ENCODE peak calls at places on chromosome 4, in four cellular contexts. S, U, X and I are unnamed samples. For H3K27me3, the result is how much of the 10 kb centered on the place peaks cover.

GRCh38 chr4:67634741-67635140 is 66.2 kb downstream of the UBA6 start:
- DNase-seq in U (no peak), S (no peak), X (no peak), I (no peak)

GRCh38 chr4:134202557-134202956 is 968 bp upstream of the PABPC4L start:
- DNase-seq in X (no peak), U (no peak), S (no peak), I (peak)

GRCh38 chr4:68373513-68373912 is 23.6 kb upstream of the YTHDC1 start:
- DNase-seq in S (peak), U (peak), X (peak), I (peak)

GRCh38 chr4:32686123-32686522 is 1966.0 kb downstream of the PCDH7 start:
- DNase-seq in X (no peak), S (no peak), U (no peak), I (no peak)

GRCh38 chr4:58553679-58554078 is 1443.5 kb upstream of the IGFBP7 start:
- DNase-seq in X (no peak), S (no peak), U (no peak), I (peak)

GRCh38 chr4:175034986-175035705 is 117.0 kb downstream of the ADAM29 start:
- DNase-seq in X (no peak), U (peak), S (no peak), I (no peak)

GRCh38 chr4:183262776-183263100 is 57.3 kb downstream of the CLDN22 start:
- DNase-seq in X (no peak), U (no peak), S (no peak), I (no peak)

GRCh38 chr4:182885738-182886077 is 31.5 kb downstream of the DCTD start:
- DNase-seq in U (no peak), X (no peak), S (no peak), I (no peak)

GRCh38 chr4:110869114-110869513 is 246.2 kb upstream of the PITX2 start:
- DNase-seq in X (no peak), U (peak), S (no peak), I (no peak)

GRCh38 chr4:147163311-147163710 is 217.6 kb upstream of the TTC29 start:
- DNase-seq in U (no peak), X (no peak), S (no peak), I (no peak)

GRCh38 chr4:121989715-121990114 is 37.9 kb upstream of the TRPC3 start:
- DNase-seq in U (peak), X (no peak), S (no peak), I (peak)

GRCh38 chr4:126405369-126405982 is 1090.7 kb downstream of the FAT4 start:
- DNase-seq in X (no peak), S (no peak), U (no peak), I (peak)

GRCh38 chr4:114401483-114401882 is 197.1 kb upstream of the UGT8 start:
- DNase-seq in X (no peak), S (no peak), U (no peak), I (no peak)

GRCh38 chr4:1258457-1258856 is 9.5 kb upstream of the CTBP1 start:
- DNase-seq in U (no peak), X (no peak), S (no peak), I (no peak)
- TF ChIP-seq CTCF in U (peak), X (no peak), S (no peak), I (no peak)

DNA sequence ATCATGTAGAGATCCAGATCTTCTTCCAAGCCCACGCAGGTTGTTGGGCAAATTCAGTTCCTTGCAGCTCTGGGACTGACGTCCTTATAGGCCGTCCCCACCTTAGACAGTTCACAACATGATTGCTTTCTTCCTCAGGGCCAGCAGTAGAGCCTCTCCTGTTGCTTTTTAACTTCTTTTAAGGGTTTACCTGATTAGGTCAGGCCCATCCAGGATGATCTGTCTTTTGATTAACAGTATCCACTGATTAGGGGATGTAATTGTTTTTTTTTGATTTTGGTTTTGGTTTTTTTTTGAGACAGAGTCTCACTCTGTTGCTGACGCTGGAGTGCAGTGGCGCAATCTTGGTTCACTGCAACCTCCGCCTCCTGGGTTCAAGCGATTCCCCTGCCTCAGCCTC is 109.1 kb upstream of the BMPR1B start:
- DNase-seq in S (no peak), X (no peak), U (no peak), I (no peak)
- H3K4me3 ChIP-seq in S (no peak), X (no peak), U (no peak), I (no peak)

GRCh38 chr4:173466101-173466500 is 63.9 kb downstream of the HAND2 start:
- DNase-seq in U (no peak), S (no peak), X (no peak), I (no peak)

GRCh38 chr4:173461170-173461569 is 62.3 kb upstream of the SCRG1 start:
- DNase-seq in X (no peak), U (no peak), S (no peak), I (no peak)

GRCh38 chr4:173464486-173464885 is 65.5 kb downstream of the HAND2 start:
- DNase-seq in X (no peak), S (no peak), U (no peak), I (no peak)

GRCh38 chr4:173459857-173460256 is 60.9 kb upstream of the SCRG1 start:
- DNase-seq in S (no peak), U (no peak), X (no peak), I (no peak)

DNA sequence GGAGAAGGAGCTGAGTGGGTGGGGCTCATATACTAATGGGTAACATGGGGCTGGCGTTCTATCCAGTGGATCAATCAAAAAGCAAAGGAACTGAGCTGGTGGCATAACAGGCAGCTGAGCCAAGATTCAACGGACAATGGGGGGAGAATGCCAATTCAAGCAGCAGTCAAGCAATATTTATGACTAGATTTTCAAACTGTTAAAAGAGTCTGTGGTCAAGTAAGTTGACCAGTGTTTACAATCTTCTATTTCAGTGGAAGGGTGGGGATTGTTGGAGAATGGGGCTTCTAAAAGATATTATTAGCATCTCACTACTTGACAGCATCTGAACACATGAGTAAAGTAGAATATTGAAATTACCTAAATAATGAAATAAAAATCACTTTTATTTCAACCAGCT is 64.9 kb upstream of the SCRG1 start:
- DNase-seq in U (no peak), S (no peak), X (no peak), I (no peak)
- H3K27me3 ChIP-seq in U (under half), S (under half), X (under half), I (under half)

DNA sequence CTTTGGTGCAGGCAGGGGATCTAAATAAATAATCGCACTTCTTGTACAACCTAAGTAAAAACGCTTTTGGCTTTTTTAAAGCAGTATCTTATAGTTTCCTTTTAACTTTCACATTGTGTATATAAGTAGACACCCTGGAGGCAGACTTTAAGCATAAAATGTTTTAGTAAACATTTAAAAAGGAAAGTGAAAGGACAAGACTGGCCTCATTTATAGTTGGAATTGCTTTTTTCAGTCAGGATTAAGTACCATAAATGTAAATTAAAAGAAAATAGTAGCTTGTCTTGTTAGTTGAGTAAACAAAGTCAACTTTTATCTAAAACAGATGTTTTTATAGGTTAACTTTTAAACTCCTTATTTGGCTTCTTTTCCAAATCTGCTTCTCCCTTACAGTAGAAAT is 39.7 kb downstream of the PTPN13 start:
- DNase-seq in U (no peak), S (no peak), X (no peak), I (no peak)
- TF ChIP-seq CTCF in U (no peak), S (no peak), X (no peak), I (no peak)

GRCh38 chr4:186360551-186360950 is 94.6 kb downstream of the F11 start:
- DNase-seq in S (no peak), U (no peak), X (no peak), I (no peak)

GRCh38 chr4:186368291-186368690 is 102.3 kb downstream of the F11 start:
- DNase-seq in S (no peak), U (no peak), X (no peak), I (peak)

GRCh38 chr4:186366326-186366725 is 100.3 kb downstream of the F11 start:
- DNase-seq in S (no peak), U (no peak), X (no peak), I (no peak)
- H3K4me3 ChIP-seq in S (no peak), U (no peak), X (no peak), I (no peak)

DNA sequence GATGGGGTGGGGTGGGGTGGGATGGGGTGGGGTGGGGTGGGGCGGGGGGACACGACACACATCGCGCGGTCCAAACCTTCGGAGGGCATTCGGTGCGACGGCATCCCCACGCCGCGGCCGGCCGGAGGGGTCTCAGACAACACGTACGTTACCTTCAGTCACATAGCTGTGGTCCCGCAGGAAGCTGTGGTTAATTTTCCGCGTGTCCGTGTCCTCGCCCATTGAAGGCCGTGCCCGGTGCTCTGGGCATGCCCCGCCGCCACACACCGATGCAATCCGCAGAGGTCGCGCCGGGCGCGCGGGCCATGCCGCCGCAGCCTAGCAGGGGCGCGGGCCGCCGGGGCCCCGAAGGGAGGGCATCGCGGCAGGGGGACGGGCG is 417 bp downstream of the PPP2R2C start:
- DNase-seq in S (no peak), U (no peak), X (peak), I (no peak)
- H3K27me3 ChIP-seq in S (under half), U (under half), X (half or more), I (under half)

GRCh38 chr4:168920438-168921081 is 89.5 kb downstream of the CBR4 start:
- DNase-seq in X (no peak), S (no peak), U (no peak), I (no peak)
- TF ChIP-seq CTCF in X (no peak), S (no peak), U (no peak), I (no peak)

GRCh38 chr4:156972370-156972980 is 876 bp upstream of the PDGFC start:
- DNase-seq in X (no peak), U (no peak), S (no peak), I (peak)

GRCh38 chr4:156970501-156971167 is 965 bp downstream of the PDGFC start:
- DNase-seq in X (peak), S (peak), U (no peak), I (peak)

GRCh38 chr4:156974264-156974663 is 2.7 kb upstream of the PDGFC start:
- DNase-seq in X (no peak), S (no peak), U (peak), I (no peak)

GRCh38 chr4:156971168-156971601 is 414 bp downstream of the PDGFC start:
- DNase-seq in X (peak), U (no peak), S (no peak), I (no peak)

GRCh38 chr4:156971623-156972369 is at the start of gene PDGFC:
- DNase-seq in U (peak), S (peak), X (peak), I (no peak)
- H3K4me3 ChIP-seq in U (peak), S (peak), X (peak), I (peak)

DNA sequence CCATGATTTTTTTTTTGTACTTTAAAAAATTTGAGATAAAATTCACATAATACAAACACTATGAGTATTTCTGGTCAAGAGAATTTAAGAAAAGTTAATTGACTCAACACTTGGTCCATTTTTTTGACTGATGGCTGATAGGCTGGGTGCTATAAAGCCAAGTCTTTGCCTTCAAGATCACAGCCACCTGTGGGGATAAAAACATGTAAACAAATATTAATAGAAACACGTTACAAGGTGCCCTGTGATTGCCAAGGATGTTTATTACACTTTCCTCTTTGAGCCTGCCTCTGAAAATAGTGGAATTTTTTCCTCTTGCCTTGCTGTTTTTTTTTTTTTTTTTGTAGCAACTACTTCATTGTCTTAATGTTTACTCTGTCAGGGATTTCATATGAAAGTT is 63.3 kb downstream of the FHIP1A start:
- DNase-seq in U (no peak), X (no peak), S (no peak), I (no peak)
- H3K27me3 ChIP-seq in U (under half), X (under half), S (under half), I (under half)